ENCODE peak calls at places on chromosome 7, in four cellular contexts. One of them, this sample, is unnamed.

GRCh38 chr7:159116581-159117339 is 27.9 kb downstream of the VIPR2 start:
- DNase-seq in astrocyte of the spinal cord: no peak
- DNase-seq in retinal pigment epithelial cell: no peak
- DNase-seq in dorsolateral prefrontal cortex: no peak
- DNase-seq in this sample: no peak

GRCh38 chr7:50685445-50686070 is 97.1 kb downstream of the GRB10 start:
- DNase-seq in astrocyte of the spinal cord: no peak
- DNase-seq in retinal pigment epithelial cell: no peak
- DNase-seq in dorsolateral prefrontal cortex: no peak
- DNase-seq in this sample: no peak

GRCh38 chr7:21915140-21915539 is 30.6 kb downstream of the CDCA7L start:
- DNase-seq in astrocyte of the spinal cord: no peak
- DNase-seq in retinal pigment epithelial cell: no peak
- DNase-seq in dorsolateral prefrontal cortex: no peak
- DNase-seq in this sample: no peak

GRCh38 chr7:103751476-103751875 is 238.0 kb downstream of the RELN start:
- DNase-seq in astrocyte of the spinal cord: no peak
- DNase-seq in retinal pigment epithelial cell: no peak
- DNase-seq in dorsolateral prefrontal cortex: no peak
- DNase-seq in this sample: no peak

GRCh38 chr7:127652333-127653248 is 597 bp downstream of the SND1 start:
- DNase-seq in astrocyte of the spinal cord: peak
- DNase-seq in retinal pigment epithelial cell: no peak
- DNase-seq in dorsolateral prefrontal cortex: no peak
- DNase-seq in this sample: no peak

GRCh38 chr7:72152171-72153131 is 259.7 kb downstream of the CALN1 start:
- DNase-seq in astrocyte of the spinal cord: no peak
- DNase-seq in retinal pigment epithelial cell: no peak
- DNase-seq in dorsolateral prefrontal cortex: no peak
- DNase-seq in this sample: no peak

GRCh38 chr7:76318488-76319353 is 16.2 kb downstream of the HSPB1 start:
- DNase-seq in astrocyte of the spinal cord: peak
- DNase-seq in retinal pigment epithelial cell: no peak
- DNase-seq in dorsolateral prefrontal cortex: no peak
- DNase-seq in this sample: peak

GRCh38 chr7:150955519-150956394 is 22.4 kb downstream of the KCNH2 start:
- DNase-seq in astrocyte of the spinal cord: no peak
- DNase-seq in retinal pigment epithelial cell: peak
- DNase-seq in dorsolateral prefrontal cortex: no peak
- DNase-seq in this sample: no peak

GRCh38 chr7:139086454-139086853 is 23.1 kb downstream of the ZC3HAV1 start:
- DNase-seq in astrocyte of the spinal cord: no peak
- DNase-seq in retinal pigment epithelial cell: no peak
- DNase-seq in dorsolateral prefrontal cortex: no peak
- DNase-seq in this sample: no peak

GRCh38 chr7:150337179-150337578 is 4.2 kb downstream of the RARRES2 start:
- DNase-seq in astrocyte of the spinal cord: no peak
- DNase-seq in retinal pigment epithelial cell: no peak
- DNase-seq in dorsolateral prefrontal cortex: no peak
- DNase-seq in this sample: no peak

GRCh38 chr7:44195901-44196300 is 4.9 kb upstream of the YKT6 start:
- DNase-seq in astrocyte of the spinal cord: no peak
- DNase-seq in retinal pigment epithelial cell: no peak
- DNase-seq in dorsolateral prefrontal cortex: no peak
- DNase-seq in this sample: no peak

GRCh38 chr7:129792721-129793120 is 160.0 kb downstream of the UBE2H start:
- DNase-seq in astrocyte of the spinal cord: no peak
- DNase-seq in retinal pigment epithelial cell: no peak
- DNase-seq in dorsolateral prefrontal cortex: peak
- DNase-seq in this sample: no peak

GRCh38 chr7:32163141-32163806 is 93.1 kb upstream of the PDE1C start:
- DNase-seq in astrocyte of the spinal cord: peak
- DNase-seq in retinal pigment epithelial cell: peak
- DNase-seq in dorsolateral prefrontal cortex: peak
- DNase-seq in this sample: no peak

GRCh38 chr7:94338921-94339371 is 55.7 kb upstream of the COL1A2 start:
- DNase-seq in astrocyte of the spinal cord: peak
- DNase-seq in retinal pigment epithelial cell: no peak
- DNase-seq in dorsolateral prefrontal cortex: no peak
- DNase-seq in this sample: no peak

GRCh38 chr7:96786998-96787395 is 77.4 kb upstream of the SEM1 start:
- DNase-seq in astrocyte of the spinal cord: no peak
- DNase-seq in retinal pigment epithelial cell: no peak
- DNase-seq in dorsolateral prefrontal cortex: no peak
- DNase-seq in this sample: no peak

GRCh38 chr7:105896407-105896842 is 20.0 kb upstream of the ATXN7L1 start:
- DNase-seq in astrocyte of the spinal cord: no peak
- DNase-seq in retinal pigment epithelial cell: no peak
- DNase-seq in dorsolateral prefrontal cortex: no peak
- DNase-seq in this sample: no peak

GRCh38 chr7:101308245-101309085 is 13.1 kb downstream of the IFT22 start:
- DNase-seq in astrocyte of the spinal cord: peak
- DNase-seq in retinal pigment epithelial cell: no peak
- DNase-seq in dorsolateral prefrontal cortex: no peak
- DNase-seq in this sample: peak

GRCh38 chr7:82056282-82056681 is 286.4 kb upstream of the HGF start:
- DNase-seq in astrocyte of the spinal cord: no peak
- DNase-seq in retinal pigment epithelial cell: no peak
- DNase-seq in dorsolateral prefrontal cortex: no peak
- DNase-seq in this sample: no peak

GRCh38 chr7:17816903-17817302 is 123.4 kb downstream of the SNX13 start:
- DNase-seq in astrocyte of the spinal cord: no peak
- DNase-seq in retinal pigment epithelial cell: no peak
- DNase-seq in dorsolateral prefrontal cortex: no peak
- DNase-seq in this sample: no peak

GRCh38 chr7:105229641-105230040 is 159.1 kb downstream of the SRPK2 start:
- DNase-seq in astrocyte of the spinal cord: no peak
- DNase-seq in retinal pigment epithelial cell: no peak
- DNase-seq in dorsolateral prefrontal cortex: no peak
- DNase-seq in this sample: no peak

GRCh38 chr7:28536259-28536658 is 123.9 kb downstream of the CREB5 start:
- DNase-seq in astrocyte of the spinal cord: peak
- DNase-seq in retinal pigment epithelial cell: no peak
- DNase-seq in dorsolateral prefrontal cortex: no peak
- DNase-seq in this sample: no peak

GRCh38 chr7:153641202-153641601 is 411.0 kb upstream of the DPP6 start:
- DNase-seq in astrocyte of the spinal cord: no peak
- DNase-seq in retinal pigment epithelial cell: no peak
- DNase-seq in dorsolateral prefrontal cortex: no peak
- DNase-seq in this sample: no peak

GRCh38 chr7:138864667-138865066 is 66.7 kb upstream of the ATP6V0A4 start:
- DNase-seq in astrocyte of the spinal cord: peak
- DNase-seq in retinal pigment epithelial cell: peak
- DNase-seq in dorsolateral prefrontal cortex: no peak
- DNase-seq in this sample: no peak

GRCh38 chr7:52944916-52945315 is 90.5 kb upstream of the POM121L12 start:
- DNase-seq in astrocyte of the spinal cord: peak
- DNase-seq in retinal pigment epithelial cell: no peak
- DNase-seq in dorsolateral prefrontal cortex: no peak
- DNase-seq in this sample: no peak

GRCh38 chr7:13724631-13725566 is 264.6 kb downstream of the ETV1 start:
- DNase-seq in astrocyte of the spinal cord: no peak
- DNase-seq in retinal pigment epithelial cell: no peak
- DNase-seq in dorsolateral prefrontal cortex: no peak
- DNase-seq in this sample: no peak

GRCh38 chr7:152336754-152337368 is 98.9 kb downstream of the KMT2C start:
- DNase-seq in astrocyte of the spinal cord: peak
- DNase-seq in retinal pigment epithelial cell: no peak
- DNase-seq in dorsolateral prefrontal cortex: no peak
- DNase-seq in this sample: no peak

GRCh38 chr7:149714910-149715471 is 58.4 kb downstream of the ZNF467 start:
- DNase-seq in astrocyte of the spinal cord: peak
- DNase-seq in retinal pigment epithelial cell: no peak
- DNase-seq in dorsolateral prefrontal cortex: no peak
- DNase-seq in this sample: no peak

DNA sequence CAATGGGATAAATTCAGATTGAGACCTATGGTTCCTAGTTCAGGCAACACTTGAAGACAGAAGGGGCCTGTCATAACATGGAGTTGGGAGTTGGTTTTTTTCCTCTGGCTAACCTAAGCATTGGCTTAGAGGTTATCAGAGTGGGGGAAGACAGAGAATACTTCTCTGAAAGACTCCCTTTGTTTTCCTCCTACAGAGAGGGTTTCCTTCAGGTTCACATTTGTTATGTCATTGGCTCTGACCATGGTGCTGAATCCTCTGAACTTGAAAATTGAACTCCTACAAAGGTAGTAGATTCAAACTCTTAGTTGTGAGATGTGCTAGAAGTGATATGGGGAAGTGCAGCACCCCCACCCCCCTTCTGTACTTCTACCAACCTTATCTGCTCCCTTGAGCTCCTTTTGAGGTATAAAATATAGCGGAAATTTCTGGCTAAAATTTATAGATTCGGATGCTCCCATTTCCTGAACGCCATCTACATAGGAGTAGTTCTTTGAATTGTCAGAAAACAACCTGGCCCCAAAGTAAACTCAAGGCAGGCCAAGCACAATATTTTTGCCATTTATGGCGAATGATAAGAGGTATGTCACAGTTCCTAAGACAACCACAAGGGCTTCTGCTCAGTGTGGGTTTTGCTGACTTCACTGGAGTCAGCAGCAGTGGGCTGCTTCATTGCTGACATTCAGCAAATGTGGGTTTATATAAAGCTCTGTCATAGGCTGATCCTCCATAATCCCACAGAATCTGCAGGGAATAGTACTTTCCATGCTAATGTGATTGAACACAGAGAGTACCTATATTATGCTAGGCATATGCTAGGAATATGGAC is 131.6 kb upstream of the KLF14 start:
- DNase-seq in astrocyte of the spinal cord: no peak
- DNase-seq in retinal pigment epithelial cell: no peak
- DNase-seq in dorsolateral prefrontal cortex: no peak
- DNase-seq in this sample: no peak
- TF ChIP-seq CTCF in astrocyte of the spinal cord: no peak
- TF ChIP-seq CTCF in retinal pigment epithelial cell: no peak
- TF ChIP-seq CTCF in dorsolateral prefrontal cortex: no peak
- TF ChIP-seq CTCF in this sample: no peak

DNA sequence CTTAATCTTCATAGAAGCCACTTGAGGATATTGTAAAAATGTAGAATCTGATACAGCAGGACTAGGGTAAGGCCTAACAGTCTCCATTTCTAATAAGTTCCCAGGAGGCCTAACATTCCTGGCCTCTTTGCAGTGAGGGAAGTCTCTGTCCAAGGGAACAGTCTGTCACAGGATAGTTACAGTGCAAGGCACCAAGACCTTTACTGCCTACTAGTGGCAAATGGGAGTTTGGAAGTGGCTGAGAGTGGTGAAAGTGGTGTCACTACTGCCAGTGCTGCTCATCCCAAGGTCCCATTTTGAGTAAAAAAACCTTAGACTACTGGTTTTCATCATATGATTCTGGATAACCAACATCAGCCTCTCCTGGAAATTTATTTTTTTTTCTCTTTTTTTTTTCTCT is 619.5 kb upstream of the SEMA3D start:
- DNase-seq in astrocyte of the spinal cord: no peak
- DNase-seq in retinal pigment epithelial cell: no peak
- DNase-seq in dorsolateral prefrontal cortex: no peak
- DNase-seq in this sample: no peak
- TF ChIP-seq CTCF in astrocyte of the spinal cord: no peak
- TF ChIP-seq CTCF in retinal pigment epithelial cell: peak
- TF ChIP-seq CTCF in dorsolateral prefrontal cortex: no peak
- TF ChIP-seq CTCF in this sample: peak

DNA sequence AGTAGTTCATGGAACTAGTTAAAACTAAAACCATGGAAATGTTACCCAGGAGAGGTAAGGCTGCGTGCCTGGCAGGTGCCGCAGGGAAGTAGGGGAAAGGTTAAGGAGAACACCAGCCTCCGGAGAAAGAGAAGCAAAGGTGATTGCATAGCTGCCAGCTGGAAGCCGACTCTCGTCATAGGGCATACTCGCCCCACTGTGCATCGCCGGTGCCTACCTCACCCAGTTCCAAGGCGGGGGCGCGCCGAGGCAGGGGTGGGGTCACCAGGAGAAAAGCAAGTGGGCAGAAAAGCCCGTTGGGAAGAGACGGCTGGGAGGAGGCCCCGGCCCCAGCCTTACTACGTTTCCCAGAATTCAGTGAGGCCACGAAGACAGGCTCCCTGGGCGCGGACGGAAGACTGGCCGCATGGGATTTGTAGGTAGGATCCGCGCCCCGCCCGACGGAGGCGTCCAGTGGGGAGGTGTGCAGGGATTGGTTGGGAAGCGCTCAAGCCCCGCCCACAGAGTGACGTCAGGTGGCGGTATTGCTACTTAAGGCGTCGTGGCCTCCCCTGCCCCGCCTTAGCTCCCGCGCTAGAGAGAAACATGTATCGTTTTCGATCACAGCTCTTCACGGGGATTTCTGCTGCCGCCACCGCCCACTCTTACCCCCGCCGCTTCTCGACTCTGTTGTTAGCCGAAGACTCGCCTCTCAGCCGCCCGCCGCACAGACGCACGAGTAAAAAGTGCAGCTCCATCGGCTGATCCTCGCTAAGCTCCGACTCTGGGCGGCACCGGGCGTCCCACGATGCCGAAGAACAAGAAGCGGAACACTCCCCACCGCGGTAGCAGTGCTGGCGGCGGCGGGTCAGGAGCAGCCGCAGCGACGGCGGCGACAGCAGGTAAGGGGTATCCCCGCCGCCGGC is at the start of gene IFRD1:
- DNase-seq in astrocyte of the spinal cord: peak
- DNase-seq in retinal pigment epithelial cell: peak
- DNase-seq in dorsolateral prefrontal cortex: peak
- DNase-seq in this sample: peak
- TF ChIP-seq CTCF in astrocyte of the spinal cord: no peak
- TF ChIP-seq CTCF in retinal pigment epithelial cell: no peak
- TF ChIP-seq CTCF in dorsolateral prefrontal cortex: no peak
- TF ChIP-seq CTCF in this sample: no peak

GRCh38 chr7:100189061-100189460 is 11.3 kb downstream of the STAG3 start:
- DNase-seq in astrocyte of the spinal cord: no peak
- DNase-seq in retinal pigment epithelial cell: no peak
- DNase-seq in dorsolateral prefrontal cortex: no peak
- DNase-seq in this sample: no peak
- TF ChIP-seq CTCF in astrocyte of the spinal cord: no peak
- TF ChIP-seq CTCF in retinal pigment epithelial cell: peak
- TF ChIP-seq CTCF in dorsolateral prefrontal cortex: no peak
- TF ChIP-seq CTCF in this sample: no peak

GRCh38 chr7:57308631-57309408 is 141.2 kb upstream of the ZNF716 start:
- DNase-seq in astrocyte of the spinal cord: no peak
- DNase-seq in retinal pigment epithelial cell: no peak
- DNase-seq in dorsolateral prefrontal cortex: no peak
- DNase-seq in this sample: no peak

GRCh38 chr7:57300747-57301146 is 149.2 kb upstream of the ZNF716 start:
- DNase-seq in astrocyte of the spinal cord: no peak
- DNase-seq in retinal pigment epithelial cell: no peak
- DNase-seq in dorsolateral prefrontal cortex: no peak
- DNase-seq in this sample: no peak

DNA sequence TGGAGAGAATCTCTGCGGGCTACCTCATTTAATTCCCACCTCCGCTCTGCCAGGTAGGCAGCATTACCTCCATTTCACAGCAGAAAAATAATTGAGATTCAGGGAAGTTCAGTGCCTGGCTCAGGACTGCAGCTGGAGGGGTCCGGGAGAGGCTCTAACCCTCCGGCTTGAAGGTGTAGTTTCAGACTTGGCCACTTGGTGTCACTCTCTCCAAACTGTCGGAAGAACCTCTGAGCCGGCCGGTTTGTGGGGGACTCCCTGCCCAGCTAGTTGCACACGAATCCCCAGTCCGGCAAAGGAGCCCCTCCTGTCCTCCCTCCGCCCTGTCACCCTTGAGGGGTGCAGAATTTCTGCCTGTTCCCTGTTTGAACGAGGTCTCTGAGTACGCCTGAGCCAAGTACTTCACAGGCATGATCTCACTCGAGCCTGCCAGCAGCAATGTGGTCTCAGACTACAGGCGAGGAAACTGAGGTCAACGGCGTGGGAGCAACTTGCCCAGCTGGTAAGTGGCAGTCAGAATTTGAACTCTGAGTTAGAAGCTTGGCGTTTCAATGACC is 144.7 kb upstream of the ZNF716 start:
- DNase-seq in astrocyte of the spinal cord: no peak
- DNase-seq in retinal pigment epithelial cell: no peak
- DNase-seq in dorsolateral prefrontal cortex: no peak
- DNase-seq in this sample: no peak
- TF ChIP-seq CTCF in astrocyte of the spinal cord: no peak
- TF ChIP-seq CTCF in retinal pigment epithelial cell: no peak
- TF ChIP-seq CTCF in dorsolateral prefrontal cortex: peak
- TF ChIP-seq CTCF in this sample: peak

This sample was measured in D721Med.